ENCODE peak calls at places on chromosomes 2 and 18, in five cellular contexts. A, B, N, T and I are unnamed samples. For H3K4me1, the result is how much of the 10 kb centered on the place peaks cover.

GRCh38 chr2:180122874-180123273 is 115.8 kb upstream of the CWC22 start:
- DNase-seq in A (peak), B (peak), N (no peak), T (no peak), I (no peak)

GRCh38 chr2:95240556-95240955 is 33.2 kb downstream of the ZNF892 start:
- DNase-seq in A (no peak), B (no peak), N (no peak), T (no peak), I (no peak)

GRCh38 chr18:10744653-10745052 is 218.8 kb downstream of the NAPG start:
- DNase-seq in A (no peak), B (no peak), N (no peak), T (no peak), I (no peak)

GRCh38 chr18:77116201-77117080 is 16.1 kb downstream of the MBP start:
- DNase-seq in A (no peak), B (no peak), N (no peak), T (no peak), I (peak)

GRCh38 chr2:23127465-23127864 is 257.5 kb upstream of the KLHL29 start:
- DNase-seq in A (no peak), B (no peak), N (no peak), T (no peak), I (no peak)

GRCh38 chr2:170966648-170967396 is 37.8 kb downstream of the GORASP2 start:
- DNase-seq in A (no peak), B (peak), N (no peak), T (no peak), I (no peak)

GRCh38 chr2:125745514-125745913 is 910.4 kb upstream of the GYPC start:
- DNase-seq in A (no peak), B (peak), N (no peak), T (no peak), I (no peak)

GRCh38 chr2:127225186-127225960 is 5.3 kb upstream of the CYP27C1 start:
- DNase-seq in A (peak), B (peak), N (no peak), T (no peak), I (no peak)

GRCh38 chr18:4807495-4808293 is 352.6 kb upstream of the DLGAP1 start:
- DNase-seq in A (no peak), B (no peak), N (no peak), T (no peak), I (no peak)

GRCh38 chr2:71882236-71882946 is 265.3 kb downstream of the CYP26B1 start:
- DNase-seq in A (no peak), B (no peak), N (no peak), T (no peak), I (no peak)

GRCh38 chr2:165720526-165720925 is 73.5 kb downstream of the GALNT3 start:
- DNase-seq in A (peak), B (no peak), N (no peak), T (no peak), I (no peak)

GRCh38 chr18:25042641-25043051 is 309.3 kb downstream of the ZNF521 start:
- DNase-seq in A (no peak), B (peak), N (no peak), T (no peak), I (no peak)

GRCh38 chr2:77839102-77839501 is 316.9 kb upstream of the LRRTM4 start:
- DNase-seq in A (no peak), B (peak), N (no peak), T (no peak), I (no peak)

GRCh38 chr2:76544901-76545300 is 834.2 kb upstream of the GCFC2 start:
- DNase-seq in A (no peak), B (no peak), N (no peak), T (no peak), I (no peak)

GRCh38 chr2:197261808-197262226 is 48.8 kb downstream of the ANKRD44 start:
- DNase-seq in A (peak), B (no peak), N (no peak), T (no peak), I (no peak)

GRCh38 chr2:217142649-217143266 is 282.9 kb upstream of the TNP1 start:
- DNase-seq in A (no peak), B (peak), N (no peak), T (no peak), I (no peak)

GRCh38 chr18:59917422-59917821 is 17.6 kb downstream of the PMAIP1 start:
- DNase-seq in A (peak), B (no peak), N (no peak), T (no peak), I (no peak)

GRCh38 chr2:234061624-234062257 is 11.2 kb downstream of the SPP2 start:
- DNase-seq in A (no peak), B (peak), N (no peak), T (no peak), I (no peak)

GRCh38 chr2:180124273-180124881 is 117.3 kb upstream of the CWC22 start:
- DNase-seq in A (peak), B (peak), N (no peak), T (no peak), I (no peak)

GRCh38 chr2:80238692-80239469 is 65.7 kb downstream of the LRRTM1 start:
- DNase-seq in A (peak), B (peak), N (no peak), T (no peak), I (no peak)

GRCh38 chr18:12774982-12775381 is 72.1 kb downstream of the PSMG2 start:
- DNase-seq in A (no peak), B (peak), N (no peak), T (no peak), I (no peak)

GRCh38 chr2:129903586-129904425 is 75.7 kb upstream of the RAB6C start:
- DNase-seq in A (no peak), B (peak), N (no peak), T (no peak), I (no peak)

GRCh38 chr2:42795871-42796301 is 3.5 kb upstream of the HAAO start:
- DNase-seq in A (peak), B (no peak), N (peak), T (peak), I (no peak)

GRCh38 chr18:7516505-7517117 is 50.5 kb upstream of the PTPRM start:
- DNase-seq in A (no peak), B (no peak), N (no peak), T (no peak), I (no peak)

GRCh38 chr2:173653427-173653795 is 298.7 kb downstream of the CDCA7 start:
- DNase-seq in A (no peak), B (no peak), N (no peak), T (no peak), I (no peak)

GRCh38 chr2:85288244-85288725 is 39.5 kb downstream of the TGOLN2 start:
- DNase-seq in A (peak), B (peak), N (no peak), T (no peak), I (no peak)

GRCh38 chr2:227188292-227188691 is 23.9 kb downstream of the COL4A3 start:
- DNase-seq in A (peak), B (peak), N (no peak), T (no peak), I (no peak)

GRCh38 chr2:152715854-152716428 is 1.3 kb downstream of the PRPF40A start:
- DNase-seq in A (peak), B (peak), N (no peak), T (no peak), I (no peak)

GRCh38 chr2:239832101-239832994 is 192.8 kb downstream of the NDUFA10 start:
- DNase-seq in A (no peak), B (no peak), N (peak), T (no peak), I (peak)

GRCh38 chr18:1371724-1372123 is 467.1 kb downstream of the ADCYAP1 start:
- DNase-seq in A (no peak), B (no peak), N (no peak), T (no peak), I (no peak)

GRCh38 chr18:9117980-9118841 is 15.7 kb downstream of the NDUFV2 start:
- DNase-seq in A (no peak), B (no peak), N (no peak), T (no peak), I (no peak)

GRCh38 chr2:237165405-237166276 is 80.0 kb downstream of the COPS8 start:
- DNase-seq in A (peak), B (peak), N (no peak), T (no peak), I (no peak)

GRCh38 chr2:152763651-152764050 is 45.2 kb downstream of the ARL6IP6 start:
- DNase-seq in A (no peak), B (no peak), N (no peak), T (no peak), I (no peak)

GRCh38 chr18:51765712-51766360 is 568.4 kb upstream of the MEX3C start:
- DNase-seq in A (no peak), B (no peak), N (no peak), T (no peak), I (no peak)

GRCh38 chr18:70469916-70470315 is 181.1 kb downstream of the SOCS6 start:
- DNase-seq in A (no peak), B (peak), N (no peak), T (no peak), I (no peak)

GRCh38 chr2:111226797-111227700 is 106.3 kb downstream of the BCL2L11 start:
- DNase-seq in A (peak), B (no peak), N (no peak), T (no peak), I (no peak)

GRCh38 chr2:224039770-224040088 is 643 bp upstream of the SERPINE2 start:
- DNase-seq in A (no peak), B (no peak), N (no peak), T (no peak), I (no peak)

GRCh38 chr18:25349926-25350560 is 1.9 kb downstream of the ZNF521 start:
- DNase-seq in A (peak), B (peak), N (peak), T (peak), I (peak)

GRCh38 chr2:151410485-151410833 is 757 bp downstream of the RIF1 start:
- DNase-seq in A (peak), B (peak), N (no peak), T (peak), I (peak)

GRCh38 chr18:50395093-50395492 is 20.2 kb downstream of the SKA1 start:
- DNase-seq in A (no peak), B (no peak), N (no peak), T (no peak), I (no peak)

GRCh38 chr2:176139170-176139611 is 9.7 kb downstream of the HOXD8 start:
- DNase-seq in A (no peak), B (no peak), N (peak), T (no peak), I (peak)
- H3K4me3 ChIP-seq in A (no peak), B (no peak), N (peak), T (no peak), I (no peak)

DNA sequence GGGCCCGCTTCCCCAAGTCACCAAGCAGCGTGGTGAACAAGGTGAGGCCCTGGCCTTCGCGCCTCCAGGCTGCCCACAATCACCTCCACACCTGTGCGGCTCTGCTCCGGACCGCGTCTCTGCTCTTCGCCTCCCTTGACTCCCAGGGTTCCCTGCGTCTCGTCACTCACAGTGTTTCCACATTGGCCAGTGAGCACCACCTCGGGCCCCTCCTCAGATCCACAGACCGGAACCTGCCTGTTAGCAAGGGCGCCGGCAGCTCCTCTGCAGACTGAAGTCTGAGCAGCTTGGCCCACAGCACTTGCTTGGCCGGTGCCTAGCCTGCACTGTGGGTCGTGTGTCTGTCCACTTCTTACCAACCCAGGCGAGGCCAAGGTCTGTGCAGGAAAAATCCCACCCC is 155.3 kb upstream of the ALKAL2 start:
- DNase-seq in A (no peak), B (no peak), N (no peak), T (no peak), I (no peak)
- H3K4me1 ChIP-seq in A (under half), B (under half), N (under half), T (under half), I (under half)

DNA sequence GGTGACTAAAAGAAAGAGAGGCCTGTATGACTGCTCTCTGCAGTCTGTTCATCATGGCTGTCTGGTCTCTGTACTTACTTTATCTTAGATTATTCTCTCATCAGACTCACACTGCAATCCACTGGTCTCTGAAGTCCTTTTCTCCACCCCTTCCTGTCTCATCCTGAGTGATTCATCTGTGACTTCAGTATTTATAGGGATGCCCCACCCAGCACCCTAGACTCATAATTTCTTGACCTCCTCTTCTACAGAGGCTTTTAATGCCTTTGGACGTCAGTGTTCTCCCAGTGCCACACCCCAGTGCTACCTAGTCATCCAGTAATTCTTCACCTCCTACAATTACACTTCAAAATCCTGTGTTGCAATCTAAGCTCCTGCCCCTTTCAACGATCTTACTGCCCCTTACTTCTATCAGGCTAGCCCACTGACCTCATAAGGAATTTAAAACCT is 14.9 kb upstream of the ITPRID2 start:
- DNase-seq in A (peak), B (no peak), N (no peak), T (no peak), I (no peak)
- H3K27ac ChIP-seq in A (no peak), B (no peak), N (no peak), T (no peak), I (no peak)

GRCh38 chr2:161063074-161063945 is 96.9 kb upstream of the TANK start:
- DNase-seq in A (peak), B (peak), N (no peak), T (peak), I (peak)
- H3K4me3 ChIP-seq in A (no peak), B (no peak), N (no peak), T (peak), I (no peak)

GRCh38 chr2:134372141-134372540 is 118.3 kb downstream of the MGAT5 start:
- DNase-seq in A (peak), B (no peak), N (no peak), T (no peak), I (no peak)
- H3K4me1 ChIP-seq in A (under half), B (under half), N (under half), T (half or more), I (under half)

GRCh38 chr2:9753665-9754531 is 89.4 kb upstream of the TAF1B start:
- DNase-seq in A (no peak), B (no peak), N (no peak), T (no peak), I (no peak)

GRCh38 chr2:9754532-9754887 is 88.8 kb upstream of the TAF1B start:
- DNase-seq in A (no peak), B (no peak), N (no peak), T (no peak), I (no peak)

GRCh38 chr2:9751831-9752230 is 91.4 kb upstream of the TAF1B start:
- DNase-seq in A (no peak), B (no peak), N (no peak), T (no peak), I (no peak)

GRCh38 chr2:9752441-9753275 is 90.6 kb upstream of the TAF1B start:
- DNase-seq in A (peak), B (no peak), N (no peak), T (no peak), I (no peak)

GRCh38 chr2:9753276-9753600 is 90.0 kb upstream of the TAF1B start:
- DNase-seq in A (peak), B (peak), N (no peak), T (peak), I (no peak)
- H3K27ac ChIP-seq in A (peak), B (no peak), N (peak), T (no peak), I (no peak)

GRCh38 chr2:73939419-73939818 is 12.7 kb downstream of the DGUOK start:
- DNase-seq in A (peak), B (peak), N (no peak), T (no peak), I (no peak)

GRCh38 chr2:73938761-73939352 is 12.2 kb downstream of the DGUOK start:
- DNase-seq in A (peak), B (no peak), N (no peak), T (no peak), I (no peak)

GRCh38 chr2:73935641-73936040 is 9.0 kb downstream of the DGUOK start:
- DNase-seq in A (no peak), B (no peak), N (no peak), T (no peak), I (no peak)

GRCh38 chr2:73937899-73938298 is 11.2 kb downstream of the DGUOK start:
- DNase-seq in A (no peak), B (no peak), N (no peak), T (no peak), I (no peak)

DNA sequence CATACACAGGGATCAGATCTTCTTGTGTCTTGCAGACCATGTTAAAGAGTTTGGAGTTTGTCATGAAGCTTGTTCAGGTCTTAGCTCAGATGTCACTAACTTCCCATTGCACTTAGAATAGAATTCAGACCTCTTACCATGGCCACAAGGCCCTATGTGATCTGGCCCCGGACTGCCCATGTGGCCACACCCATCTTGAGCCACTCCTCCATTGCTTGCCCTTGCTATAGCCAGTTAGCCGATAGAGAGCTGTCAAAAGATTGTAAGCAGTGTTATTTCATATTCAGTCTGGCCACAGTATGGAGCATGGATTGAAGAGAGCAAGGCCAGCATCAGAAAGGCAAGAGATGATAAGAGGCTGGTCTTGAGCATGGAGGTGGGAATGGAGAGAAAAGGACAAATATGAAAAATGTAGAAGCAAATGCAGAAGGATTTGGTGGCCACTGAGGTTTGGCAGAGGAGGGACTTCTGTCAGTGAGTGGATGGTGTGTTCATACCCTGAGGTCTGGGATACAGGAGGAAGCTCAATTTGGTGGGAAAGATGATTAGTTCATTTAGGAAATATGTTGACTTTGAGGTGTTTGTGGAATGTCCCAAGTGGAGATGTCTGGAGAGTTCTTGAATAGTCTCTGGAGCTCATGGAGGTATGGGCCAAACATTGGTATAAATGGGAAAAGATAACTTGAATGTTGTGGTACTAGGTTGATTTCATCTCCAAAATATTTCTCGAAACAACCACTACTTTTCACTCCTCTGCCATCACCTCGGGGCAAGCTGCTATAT is 10.6 kb downstream of the DGUOK start:
- DNase-seq in A (no peak), B (no peak), N (no peak), T (no peak), I (no peak)
- H3K4me3 ChIP-seq in A (no peak), B (no peak), N (no peak), T (no peak), I (no peak)